ENCODE peak calls at places on chromosomes 3 and 15, in four cellular contexts. Q is IMR-90, S is mesenchymal stem cell, Y is H9. I is an unnamed sample.
A peak's percentile ranks its signal among the peaks of the same experiment; 100 is the strongest.

GRCh38 chr15:40238927-40239591 is at the start of gene PAK6:
- DNase-seq in S (peak; percentile 53), Q (peak; percentile 53), Y (peak; percentile 88), I (peak; percentile 88)

GRCh38 chr3:111714305-111714704 is 119.2 kb upstream of the ZBED2 start:
- DNase-seq in S (peak; percentile 13), Q (peak; percentile 40), Y (peak; percentile 42), I (no peak)

GRCh38 chr3:61809879-61810278 is 248.5 kb downstream of the PTPRG start:
- DNase-seq in Q (no peak), S (no peak), Y (no peak), I (no peak)

GRCh38 chr3:62597481-62597880 is 224.1 kb upstream of the FEZF2 start:
- DNase-seq in S (no peak), Q (no peak), Y (no peak), I (no peak)

GRCh38 chr3:150797155-150797554 is 34.2 kb upstream of the SIAH2 start:
- DNase-seq in Q (no peak), Y (no peak), S (peak; percentile 10), I (peak; percentile 74)

GRCh38 chr3:25854214-25854613 is 64.3 kb downstream of the OXSM start:
- DNase-seq in Q (peak; percentile 65), Y (no peak), S (peak; percentile 17), I (no peak)

GRCh38 chr3:64908292-64908691 is 220.5 kb upstream of the ADAMTS9 start:
- DNase-seq in Q (peak; percentile 36), S (peak; percentile 24), Y (no peak), I (no peak)

GRCh38 chr3:11096266-11097135 is 57.8 kb upstream of the HRH1 start:
- DNase-seq in Y (peak; percentile 58), Q (peak; percentile 91), S (peak; percentile 92), I (peak; percentile 50)

GRCh38 chr3:58047806-58048205 is 39.6 kb downstream of the FLNB start:
- DNase-seq in Q (peak; percentile 92), S (peak; percentile 96), Y (no peak), I (peak; percentile 97)

GRCh38 chr15:42042602-42043400 is 22.0 kb upstream of the PLA2G4E start:
- DNase-seq in Q (no peak), S (no peak), Y (no peak), I (peak; percentile 76)

GRCh38 chr15:95226835-95227234 is 995.5 kb downstream of the MCTP2 start:
- DNase-seq in Y (no peak), S (no peak), Q (no peak), I (no peak)

GRCh38 chr3:192902481-192903023 is 15.1 kb downstream of the MB21D2 start:
- DNase-seq in Y (no peak), Q (no peak), S (no peak), I (no peak)

DNA sequence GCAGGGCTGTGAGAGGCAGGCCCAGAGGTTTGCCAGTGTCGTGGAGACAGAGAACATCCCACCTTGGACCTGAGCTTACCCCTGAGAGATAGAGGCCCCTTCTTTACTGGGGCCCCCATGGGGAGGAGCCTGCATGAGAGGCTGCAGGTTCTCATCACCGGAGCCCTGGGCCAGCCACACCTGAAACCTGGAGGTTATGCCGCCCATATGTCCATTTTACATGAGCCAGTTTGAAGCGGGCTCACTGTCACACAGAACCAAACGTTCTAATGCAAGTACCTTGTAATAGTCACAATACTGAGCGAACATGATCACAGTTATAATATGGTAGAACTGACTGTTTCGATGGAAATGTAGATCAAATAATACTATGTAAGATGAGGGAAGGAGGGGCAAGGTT is 6.3 kb upstream of the IQSEC1 start:
- DNase-seq in Q (no peak), S (no peak), Y (no peak), I (no peak)
- H3K14ac ChIP-seq in Q (no peak overlapping the region), S (no peak overlapping the region), Y (no peak overlapping the region), I (no peak overlapping the region)

GRCh38 chr3:200747-201146 is 4.2 kb downstream of the CHL1 start:
- DNase-seq in S (no peak), Y (no peak), Q (no peak), I (no peak)
- H3K9me3 ChIP-seq in S (no peaks in the 10 kb centered on the region), Y (no peaks in the 10 kb centered on the region), Q (no peaks in the 10 kb centered on the region), I (no peaks in the 10 kb centered on the region)

GRCh38 chr15:65076486-65077290 is at the start of gene KBTBD13:
- DNase-seq in Y (no peak), Q (no peak), S (no peak), I (peak; percentile 10)
- H3K14ac ChIP-seq in Y (no peak within 1 kb of the TSS), Q (no peak within 1 kb of the TSS), S (peak within 1 kb of the TSS; percentile 90), I (no peak within 1 kb of the TSS)

DNA sequence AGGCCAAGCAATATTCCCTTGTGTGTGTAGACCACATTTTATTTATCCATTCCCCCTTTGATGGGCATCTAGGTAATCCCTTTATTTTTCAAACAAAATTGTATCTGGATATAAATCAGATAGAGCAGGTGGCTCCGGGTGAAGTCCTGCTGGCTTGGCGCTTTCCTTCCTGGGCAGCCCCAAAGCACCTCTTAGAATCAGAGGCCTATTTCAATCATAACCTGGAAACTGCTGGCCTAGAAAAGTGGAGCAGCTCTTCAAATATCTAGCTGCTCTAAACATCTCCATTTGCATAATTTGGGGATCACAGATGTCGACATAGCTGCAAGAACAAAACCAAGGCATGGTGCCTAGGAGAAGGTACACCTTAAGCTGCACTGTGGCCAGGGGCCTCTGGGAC is 40.2 kb downstream of the RASGRF1 start:
- DNase-seq in S (no peak), Q (no peak), Y (no peak), I (no peak)
- H3K9me3 ChIP-seq in S (no peaks in the 10 kb centered on the region), Q (no peaks in the 10 kb centered on the region), Y (no peaks in the 10 kb centered on the region), I (no peaks in the 10 kb centered on the region)

GRCh38 chr3:126416943-126417342 is 22.2 kb downstream of the CFAP100 start:
- DNase-seq in Q (no peak), Y (no peak), S (no peak), I (no peak)

GRCh38 chr3:126414961-126415660 is 20.4 kb downstream of the CFAP100 start:
- DNase-seq in Q (no peak), Y (no peak), S (no peak), I (no peak)

GRCh38 chr3:126417461-126418255 is 22.9 kb downstream of the CFAP100 start:
- DNase-seq in Y (no peak), S (no peak), Q (no peak), I (no peak)

GRCh38 chr3:126414406-126414805 is 19.7 kb downstream of the CFAP100 start:
- DNase-seq in S (no peak), Q (no peak), Y (no peak), I (no peak)

DNA sequence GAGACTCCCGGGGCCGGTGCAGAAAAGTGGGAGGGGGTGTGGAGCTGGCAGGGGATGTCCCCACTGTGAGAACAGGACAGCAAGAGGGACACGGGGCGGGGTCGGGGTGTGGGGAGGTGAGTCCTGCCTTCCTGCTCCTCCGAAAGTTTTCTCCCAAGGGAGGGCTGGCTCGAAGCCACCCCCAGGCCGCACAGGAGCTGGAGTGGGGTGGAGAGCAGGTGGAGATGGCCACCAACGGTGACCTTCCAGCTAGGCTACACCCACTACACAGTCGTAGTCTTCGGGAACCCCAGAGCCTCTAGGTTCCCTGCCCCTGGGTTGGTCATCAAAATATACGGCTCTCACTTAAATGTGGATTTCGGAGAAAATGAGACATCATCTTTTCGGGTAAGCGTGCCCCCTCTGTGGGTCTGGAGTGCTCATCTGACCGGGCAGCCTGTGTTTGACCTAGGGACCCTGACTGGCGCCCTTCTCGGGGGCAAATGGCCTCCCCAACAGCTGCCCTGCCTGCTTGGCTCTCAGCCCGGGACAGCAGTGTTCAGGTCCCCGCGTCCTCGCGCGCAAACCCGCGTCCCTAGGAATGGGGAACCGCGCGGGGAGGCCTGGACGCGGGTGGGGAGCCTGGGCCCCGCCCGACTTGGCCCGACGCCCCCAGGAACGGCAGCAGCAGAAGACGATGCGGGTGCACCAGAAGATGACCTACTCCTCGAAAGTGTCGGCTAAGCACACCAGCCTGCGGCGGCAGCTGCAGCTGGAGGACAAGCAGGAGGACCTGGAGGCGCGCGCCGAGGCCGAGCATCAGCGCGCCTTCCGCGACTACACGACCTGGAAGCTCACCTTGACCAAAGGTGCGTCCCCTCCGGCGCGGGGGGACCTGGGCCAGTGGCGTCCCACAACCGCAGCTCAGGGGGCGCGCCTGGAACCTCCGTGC is 21.2 kb downstream of the CFAP100 start:
- DNase-seq in Y (no peak), S (no peak), Q (no peak), I (no peak)
- H3K14ac ChIP-seq in Y (no peak overlapping the region), S (no peak overlapping the region), Q (no peak overlapping the region), I (no peak overlapping the region)

DNA sequence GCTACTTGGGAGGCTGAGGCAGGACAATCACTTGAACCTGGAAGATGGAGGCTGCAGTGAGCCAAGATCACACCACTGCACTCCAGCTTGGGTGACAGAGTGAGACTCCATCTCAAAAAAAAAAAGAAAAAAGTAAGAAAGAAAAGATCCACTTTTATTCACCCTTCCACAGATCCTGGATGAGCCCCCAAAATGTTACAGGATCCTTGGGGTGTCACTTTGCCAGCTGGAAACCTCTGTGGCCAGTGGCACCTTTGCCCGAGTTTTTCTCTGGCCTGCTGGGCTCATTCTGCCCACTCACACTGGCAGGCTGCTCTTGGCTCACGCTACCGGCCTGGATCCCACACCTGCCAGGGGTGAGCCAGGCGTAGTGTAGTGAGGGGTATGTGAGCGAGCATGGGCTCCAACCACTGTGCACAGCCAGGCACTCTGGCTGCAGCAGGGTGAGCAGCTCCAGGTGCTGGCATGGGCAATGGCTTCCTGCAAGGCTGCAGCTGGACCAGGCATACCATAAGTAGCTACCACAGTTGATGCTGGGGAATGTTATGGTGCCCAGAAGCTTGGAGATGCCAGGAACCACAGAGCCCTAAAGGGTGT is 57.8 kb upstream of the C15orf39 start:
- DNase-seq in Q (no peak), S (peak; percentile 44), Y (no peak), I (no peak)
- H3K9me3 ChIP-seq in Q (peaks cover 38% of the 10 kb centered on the region), S (peaks cover 20% of the 10 kb centered on the region), Y (peaks cover 35% of the 10 kb centered on the region), I (peaks cover 31% of the 10 kb centered on the region)

I was measured in trophoblast cell.